ENCODE peak calls at places on chromosomes 13 and 19, in nine cellular contexts. H, S, I, B, K, T, N, Z and L are unnamed samples.

GRCh38 chr19:16118489-16119033 is 6.9 kb downstream of the RAB8A start:
- DNase-seq in H (no peak), S (no peak), I (no peak), B (no peak), K (peak), T (no peak), N (no peak), Z (peak), L (no peak)

GRCh38 chr13:111981446-111982165 is 85.3 kb upstream of the SOX1 start:
- DNase-seq in H (no peak), S (no peak), I (no peak), B (no peak), K (no peak), T (no peak), N (no peak), Z (no peak), L (no peak)

GRCh38 chr13:105116966-105117365 is 1418.5 kb downstream of the EFNB2 start:
- DNase-seq in H (no peak), S (no peak), I (no peak), B (no peak), K (no peak), T (no peak), N (no peak), Z (no peak), L (no peak)

GRCh38 chr13:23754506-23754905 is 134.7 kb downstream of the MIPEP start:
- DNase-seq in H (no peak), S (no peak), I (no peak), B (no peak), K (no peak), T (no peak), N (no peak), Z (no peak), L (no peak)

GRCh38 chr19:19997656-19998268 is 41.5 kb downstream of the ZNF682 start:
- DNase-seq in H (no peak), S (no peak), I (no peak), B (no peak), K (peak), T (peak), N (no peak), Z (peak), L (no peak)

GRCh38 chr13:25114220-25114619 is 18.3 kb downstream of the PABPC3 start:
- DNase-seq in H (peak), S (peak), I (peak), B (peak), K (peak), T (peak), N (peak), Z (peak), L (peak)

GRCh38 chr13:73819711-73820110 is 314.5 kb downstream of the KLF12 start:
- DNase-seq in H (no peak), S (no peak), I (no peak), B (no peak), K (no peak), T (no peak), N (no peak), Z (no peak), L (no peak)

GRCh38 chr13:80083516-80084085 is 257.3 kb downstream of the SPRY2 start:
- DNase-seq in H (no peak), S (no peak), I (no peak), B (no peak), K (no peak), T (no peak), N (no peak), Z (no peak), L (no peak)

GRCh38 chr19:15330801-15331418 is 1.4 kb downstream of the BRD4 start:
- DNase-seq in H (peak), S (peak), I (no peak), B (peak), K (peak), T (no peak), N (no peak), Z (peak), L (peak)

GRCh38 chr19:35368378-35368777 is 2.5 kb upstream of the GPR42 start:
- DNase-seq in H (no peak), S (no peak), I (no peak), B (no peak), K (no peak), T (no peak), N (no peak), Z (no peak), L (no peak)

GRCh38 chr19:34662919-34663318 is 14.0 kb downstream of the SCGB2B2 start:
- DNase-seq in H (no peak), S (peak), I (no peak), B (peak), K (peak), T (no peak), N (no peak), Z (no peak), L (peak)

GRCh38 chr13:91017031-91017668 is 330.3 kb upstream of the MIR17HG start:
- DNase-seq in H (peak), S (peak), I (no peak), B (peak), K (peak), T (peak), N (no peak), Z (peak), L (peak)

GRCh38 chr13:48493851-48494250 is 39.0 kb downstream of the RCBTB2 start:
- DNase-seq in H (no peak), S (peak), I (no peak), B (no peak), K (no peak), T (no peak), N (no peak), Z (no peak), L (peak)

GRCh38 chr19:58555920-58556632 is 1.2 kb upstream of the CHMP2A start:
- DNase-seq in H (no peak), S (no peak), I (no peak), B (no peak), K (no peak), T (no peak), N (peak), Z (no peak), L (no peak)

GRCh38 chr19:5828661-5829566 is 10.6 kb downstream of the FUT6 start:
- DNase-seq in H (no peak), S (no peak), I (no peak), B (no peak), K (no peak), T (peak), N (peak), Z (no peak), L (no peak)

GRCh38 chr19:13207237-13208130 is 57.3 kb downstream of the IER2 start:
- DNase-seq in H (no peak), S (no peak), I (no peak), B (no peak), K (no peak), T (peak), N (peak), Z (no peak), L (no peak)

GRCh38 chr13:101916758-101917474 is 464.4 kb downstream of the ITGBL1 start:
- DNase-seq in H (no peak), S (no peak), I (no peak), B (no peak), K (no peak), T (peak), N (no peak), Z (no peak), L (no peak)

GRCh38 chr13:26919311-26919710 is 158.7 kb upstream of the GPR12 start:
- DNase-seq in H (no peak), S (no peak), I (no peak), B (no peak), K (no peak), T (no peak), N (no peak), Z (no peak), L (no peak)

GRCh38 chr13:35566340-35566739 is 89.9 kb upstream of the MAB21L1 start:
- DNase-seq in H (no peak), S (no peak), I (no peak), B (no peak), K (no peak), T (no peak), N (no peak), Z (no peak), L (no peak)

GRCh38 chr13:113967729-113968462 is 6.0 kb downstream of the C13orf46 start:
- DNase-seq in H (no peak), S (no peak), I (no peak), B (no peak), K (no peak), T (no peak), N (peak), Z (no peak), L (no peak)

GRCh38 chr13:106561551-106562170 is 6.3 kb downstream of the ARGLU1 start:
- DNase-seq in H (no peak), S (peak), I (no peak), B (no peak), K (peak), T (peak), N (no peak), Z (no peak), L (no peak)

GRCh38 chr13:45209229-45209628 is 8.4 kb upstream of the KCTD4 start:
- DNase-seq in H (no peak), S (peak), I (no peak), B (peak), K (no peak), T (no peak), N (no peak), Z (no peak), L (peak)

GRCh38 chr19:34096020-34096915 is 76.0 kb upstream of the LSM14A start:
- DNase-seq in H (peak), S (peak), I (peak), B (peak), K (peak), T (no peak), N (no peak), Z (no peak), L (peak)

GRCh38 chr13:110116072-110116487 is 190.9 kb downstream of the COL4A1 start:
- DNase-seq in H (no peak), S (no peak), I (no peak), B (peak), K (peak), T (peak), N (peak), Z (peak), L (peak)

GRCh38 chr19:37999309-38000213 is 92.6 kb downstream of the SIPA1L3 start:
- DNase-seq in H (peak), S (no peak), I (no peak), B (peak), K (no peak), T (peak), N (peak), Z (no peak), L (peak)

GRCh38 chr19:35759697-35760096 is 1.7 kb downstream of the PROSER3 start:
- DNase-seq in H (no peak), S (no peak), I (no peak), B (no peak), K (no peak), T (no peak), N (no peak), Z (no peak), L (no peak)

GRCh38 chr13:33312150-33312908 is 26.8 kb upstream of the STARD13 start:
- DNase-seq in H (peak), S (peak), I (no peak), B (peak), K (no peak), T (no peak), N (no peak), Z (no peak), L (no peak)

GRCh38 chr13:59690857-59691500 is 472.7 kb downstream of the DIAPH3 start:
- DNase-seq in H (no peak), S (no peak), I (no peak), B (no peak), K (no peak), T (no peak), N (no peak), Z (no peak), L (no peak)

GRCh38 chr13:78228211-78228610 is 309.6 kb upstream of the EDNRB start:
- DNase-seq in H (no peak), S (no peak), I (no peak), B (no peak), K (no peak), T (no peak), N (no peak), Z (no peak), L (no peak)

GRCh38 chr19:42325308-42325895 is at the start of gene MEGF8:
- DNase-seq in H (peak), S (peak), I (peak), B (peak), K (peak), T (peak), N (peak), Z (peak), L (peak)
- TF ChIP-seq CTCF in H (peak), S (peak), I (peak), B (no peak), K (peak), T (no peak), N (peak), Z (no peak), L (no peak)

DNA sequence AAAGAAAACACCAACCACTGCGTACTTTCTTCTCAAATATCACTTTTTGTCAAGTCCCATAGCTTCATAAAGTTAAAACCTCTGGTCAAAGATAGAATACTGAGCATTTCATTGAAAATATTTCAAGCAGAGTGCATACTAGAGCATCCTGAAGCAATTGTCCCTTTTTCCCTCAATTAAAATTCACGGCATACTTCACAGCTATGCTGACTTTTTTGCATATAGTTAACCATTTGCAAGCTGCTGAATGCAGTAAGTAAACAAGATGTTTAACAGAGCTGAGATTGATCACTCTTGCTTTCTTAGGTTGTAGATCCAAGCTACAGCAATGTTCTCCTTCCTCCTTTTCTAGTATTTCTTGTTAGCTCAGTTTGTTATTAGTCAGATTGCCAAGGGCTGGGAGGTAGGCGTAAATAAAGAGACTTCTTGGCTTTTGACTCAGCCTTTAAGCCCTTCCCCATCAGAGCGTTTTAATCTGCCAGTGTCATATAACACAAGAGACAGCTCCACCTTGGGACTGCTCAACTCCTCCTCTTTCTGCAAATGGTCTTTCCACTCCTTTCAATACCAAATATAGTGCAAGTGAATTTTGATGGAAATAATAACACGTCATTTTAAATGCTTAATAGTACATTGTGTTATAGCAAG is at the start of gene SLITRK6:
- DNase-seq in H (peak), S (peak), I (peak), B (peak), K (peak), T (peak), N (no peak), Z (no peak), L (peak)
- TF ChIP-seq CTCF in H (peak), S (peak), I (no peak), B (peak), K (no peak), T (no peak), N (no peak), Z (no peak), L (peak)

GRCh38 chr19:49862411-49863253 is 4.7 kb downstream of the PNKP start:
- DNase-seq in H (no peak), S (no peak), I (no peak), B (no peak), K (no peak), T (peak), N (peak), Z (no peak), L (no peak)
- TF ChIP-seq CTCF in H (no peak), S (no peak), I (no peak), B (peak), K (no peak), T (no peak), N (no peak), Z (no peak), L (peak)

DNA sequence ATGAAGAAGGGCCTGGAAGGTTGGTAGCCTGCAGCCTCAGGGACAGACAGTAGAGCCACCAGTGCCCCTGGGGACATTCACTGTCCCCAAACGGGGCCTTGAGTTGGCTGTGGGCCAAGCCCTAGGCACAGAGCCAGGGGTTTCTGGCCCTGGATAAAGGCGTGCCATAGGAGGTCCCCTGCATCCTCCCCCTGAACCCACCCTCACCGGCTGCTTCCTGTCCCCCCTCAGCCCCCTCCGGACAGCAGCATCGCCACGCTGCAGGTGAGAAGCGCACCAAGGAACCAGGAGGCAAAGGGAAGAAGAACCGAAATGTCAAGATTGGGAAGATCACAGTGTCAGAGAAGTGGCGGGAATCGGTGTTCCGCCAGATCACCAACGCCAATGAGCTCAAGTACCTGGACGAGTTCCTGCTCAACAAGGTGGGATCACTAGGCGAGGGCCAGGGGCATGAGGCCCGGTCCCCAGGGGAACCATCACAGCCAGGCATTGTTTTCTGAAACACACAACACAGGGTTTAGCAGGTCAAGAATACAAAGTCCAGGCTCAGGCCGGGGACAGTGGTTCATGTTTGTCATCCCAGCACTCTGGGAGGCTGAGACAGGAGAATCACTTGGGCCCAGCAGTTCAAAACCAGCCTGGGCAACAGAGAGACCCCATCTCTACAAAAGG is 14.6 kb upstream of the USE1 start:
- DNase-seq in H (no peak), S (no peak), I (no peak), B (no peak), K (no peak), T (no peak), N (no peak), Z (no peak), L (no peak)
- TF ChIP-seq CTCF in H (no peak), S (no peak), I (no peak), B (no peak), K (no peak), T (no peak), N (no peak), Z (no peak), L (no peak)

GRCh38 chr19:57191141-57192063 is at the start of gene ZNF264:
- DNase-seq in H (peak), S (peak), I (no peak), B (peak), K (peak), T (peak), N (peak), Z (peak), L (peak)
- TF ChIP-seq CTCF in H (no peak), S (peak), I (no peak), B (no peak), K (no peak), T (no peak), N (no peak), Z (no peak), L (no peak)